ENCODE peak calls at places on chromosomes 7 and 10, in six cellular contexts. One of them, this sample, is unnamed.

GRCh38 chr10:26697922-26698608 is 564 bp downstream of the PDSS1 start:
- ATAC-seq in K562: peak
- ATAC-seq in A549: peak
- ATAC-seq in HepG2: peak
- ATAC-seq in upper lobe of left lung: peak
- ATAC-seq in GM12878: no peak
- ATAC-seq in this sample: no peak

GRCh38 chr10:47217123-47217522 is 82.9 kb upstream of the GDF10 start:
- ATAC-seq in K562: no peak
- ATAC-seq in A549: no peak
- ATAC-seq in HepG2: no peak
- ATAC-seq in upper lobe of left lung: no peak
- ATAC-seq in GM12878: no peak
- ATAC-seq in this sample: no peak

GRCh38 chr7:1545417-1546246 is 10.4 kb downstream of the TMEM184A start:
- ATAC-seq in K562: peak
- ATAC-seq in A549: peak
- ATAC-seq in HepG2: peak
- ATAC-seq in upper lobe of left lung: no peak
- ATAC-seq in GM12878: peak
- ATAC-seq in this sample: no peak

GRCh38 chr7:151019130-151019447 is 5.2 kb downstream of the ATG9B start:
- ATAC-seq in K562: no peak
- ATAC-seq in A549: no peak
- ATAC-seq in HepG2: no peak
- ATAC-seq in upper lobe of left lung: no peak
- ATAC-seq in GM12878: no peak
- ATAC-seq in this sample: no peak

GRCh38 chr7:156662269-156662668 is 21.7 kb downstream of the RNF32 start:
- ATAC-seq in K562: peak
- ATAC-seq in A549: no peak
- ATAC-seq in HepG2: no peak
- ATAC-seq in upper lobe of left lung: no peak
- ATAC-seq in GM12878: peak
- ATAC-seq in this sample: no peak

GRCh38 chr7:125611582-125611981 is 682.0 kb upstream of the POT1 start:
- ATAC-seq in K562: peak
- ATAC-seq in A549: no peak
- ATAC-seq in HepG2: no peak
- ATAC-seq in upper lobe of left lung: no peak
- ATAC-seq in GM12878: no peak
- ATAC-seq in this sample: no peak

GRCh38 chr10:4221315-4221714 is 436.3 kb upstream of the KLF6 start:
- ATAC-seq in K562: no peak
- ATAC-seq in A549: no peak
- ATAC-seq in HepG2: no peak
- ATAC-seq in upper lobe of left lung: no peak
- ATAC-seq in GM12878: no peak
- ATAC-seq in this sample: no peak

GRCh38 chr7:19558527-19558926 is 150.3 kb downstream of the POLR1F start:
- ATAC-seq in K562: no peak
- ATAC-seq in A549: no peak
- ATAC-seq in HepG2: no peak
- ATAC-seq in upper lobe of left lung: no peak
- ATAC-seq in GM12878: no peak
- ATAC-seq in this sample: no peak

GRCh38 chr7:94696981-94697670 is 41.2 kb upstream of the SGCE start:
- ATAC-seq in K562: no peak
- ATAC-seq in A549: peak
- ATAC-seq in HepG2: peak
- ATAC-seq in upper lobe of left lung: no peak
- ATAC-seq in GM12878: peak
- ATAC-seq in this sample: peak

GRCh38 chr7:47281966-47282643 is 299.8 kb downstream of the TNS3 start:
- ATAC-seq in K562: no peak
- ATAC-seq in A549: no peak
- ATAC-seq in HepG2: no peak
- ATAC-seq in upper lobe of left lung: no peak
- ATAC-seq in GM12878: no peak
- ATAC-seq in this sample: no peak

DNA sequence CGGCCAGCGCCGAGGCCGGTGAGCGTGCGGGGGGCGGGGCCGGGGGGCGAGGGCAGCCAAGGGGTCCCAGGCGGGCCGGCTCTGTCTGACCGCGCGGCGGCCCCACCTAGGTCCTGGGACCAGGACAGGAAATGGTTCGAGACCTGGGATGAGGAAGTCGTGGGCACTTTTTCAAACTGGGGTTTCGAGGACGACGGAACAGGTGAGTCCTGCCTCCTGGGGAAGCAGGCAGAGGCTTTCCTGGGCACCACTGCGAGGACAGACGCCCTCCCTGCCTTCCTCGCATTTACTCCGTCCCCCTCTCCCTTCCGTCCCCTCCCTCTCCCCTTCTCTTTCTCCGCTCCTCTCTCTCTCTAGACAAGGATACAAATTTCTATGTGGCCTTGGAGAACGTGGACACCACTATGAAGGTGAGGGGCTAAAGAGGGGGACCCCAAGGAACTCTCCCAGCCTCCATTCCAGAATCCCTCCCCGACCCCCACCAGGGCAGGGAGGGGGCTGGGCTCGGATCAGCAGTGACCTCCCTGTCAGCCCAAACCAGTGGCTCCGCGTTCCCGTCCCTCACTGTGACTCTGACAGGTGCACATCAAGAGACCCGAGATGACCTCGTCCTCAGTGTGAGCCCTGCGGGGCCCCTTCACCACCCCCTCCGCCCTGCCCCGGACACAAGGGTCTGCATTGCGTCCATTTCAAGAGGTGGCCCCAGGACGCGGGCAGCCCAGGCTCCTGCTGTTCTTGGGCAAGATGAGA is 2.6 kb upstream of the MUC12 start:
- ATAC-seq in K562: no peak
- ATAC-seq in A549: peak
- ATAC-seq in HepG2: peak
- ATAC-seq in upper lobe of left lung: no peak
- ATAC-seq in GM12878: no peak
- ATAC-seq in this sample: peak
- TF ChIP-seq POLR2A in K562: no peak
- TF ChIP-seq POLR2A in A549: no peak
- TF ChIP-seq POLR2A in HepG2: no peak
- TF ChIP-seq POLR2A in upper lobe of left lung: no peak
- TF ChIP-seq POLR2A in GM12878: no peak
- TF ChIP-seq POLR2A in this sample: no peak

GRCh38 chr7:139734395-139734794 is 43.4 kb downstream of the HIPK2 start:
- ATAC-seq in K562: no peak
- ATAC-seq in A549: peak
- ATAC-seq in HepG2: no peak
- ATAC-seq in upper lobe of left lung: no peak
- ATAC-seq in GM12878: no peak
- ATAC-seq in this sample: peak

GRCh38 chr7:139730746-139731612 is 46.8 kb downstream of the HIPK2 start:
- ATAC-seq in K562: no peak
- ATAC-seq in A549: peak
- ATAC-seq in HepG2: no peak
- ATAC-seq in upper lobe of left lung: peak
- ATAC-seq in GM12878: peak
- ATAC-seq in this sample: no peak

GRCh38 chr7:139733751-139734150 is 44.0 kb downstream of the HIPK2 start:
- ATAC-seq in K562: no peak
- ATAC-seq in A549: no peak
- ATAC-seq in HepG2: no peak
- ATAC-seq in upper lobe of left lung: no peak
- ATAC-seq in GM12878: no peak
- ATAC-seq in this sample: no peak

GRCh38 chr7:139732471-139733167 is 45.2 kb downstream of the HIPK2 start:
- ATAC-seq in K562: no peak
- ATAC-seq in A549: no peak
- ATAC-seq in HepG2: no peak
- ATAC-seq in upper lobe of left lung: no peak
- ATAC-seq in GM12878: no peak
- ATAC-seq in this sample: peak

GRCh38 chr7:139731802-139732470 is 45.9 kb downstream of the HIPK2 start:
- ATAC-seq in K562: no peak
- ATAC-seq in A549: peak
- ATAC-seq in HepG2: peak
- ATAC-seq in upper lobe of left lung: peak
- ATAC-seq in GM12878: no peak
- ATAC-seq in this sample: peak
- TF ChIP-seq EP300 in K562: no peak
- TF ChIP-seq EP300 in A549: peak
- TF ChIP-seq EP300 in HepG2: no peak
- TF ChIP-seq EP300 in upper lobe of left lung: peak
- TF ChIP-seq EP300 in GM12878: no peak
- TF ChIP-seq EP300 in this sample: no peak

DNA sequence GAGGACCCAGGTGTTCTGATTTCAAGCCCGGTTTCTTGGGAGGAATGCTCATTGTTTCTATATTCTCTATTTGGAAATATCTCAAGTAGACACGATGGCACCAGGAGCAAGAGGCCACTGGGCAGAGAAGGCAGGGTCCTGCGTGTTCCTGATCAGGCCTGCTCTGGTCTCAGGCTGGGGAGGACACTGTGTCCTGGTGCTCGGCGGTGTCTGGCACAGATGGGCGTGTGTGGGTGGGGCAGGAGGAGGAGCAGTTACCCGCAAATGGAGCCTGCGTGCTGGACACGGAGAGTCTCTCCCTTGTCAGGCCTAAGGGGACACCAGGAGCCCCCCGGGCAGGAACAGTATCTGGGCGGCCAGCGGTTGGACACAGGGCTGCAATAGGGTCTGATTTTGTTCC is 25.9 kb upstream of the GOLGA7B start:
- ATAC-seq in K562: peak
- ATAC-seq in A549: no peak
- ATAC-seq in HepG2: peak
- ATAC-seq in upper lobe of left lung: no peak
- ATAC-seq in GM12878: no peak
- ATAC-seq in this sample: no peak
- TF ChIP-seq POLR2A in K562: no peak
- TF ChIP-seq POLR2A in A549: no peak
- TF ChIP-seq POLR2A in HepG2: no peak
- TF ChIP-seq POLR2A in upper lobe of left lung: no peak
- TF ChIP-seq POLR2A in GM12878: no peak
- TF ChIP-seq POLR2A in this sample: no peak

GRCh38 chr7:110418651-110419270 is 672.2 kb upstream of the LRRN3 start:
- ATAC-seq in K562: no peak
- ATAC-seq in A549: no peak
- ATAC-seq in HepG2: no peak
- ATAC-seq in upper lobe of left lung: no peak
- ATAC-seq in GM12878: no peak
- ATAC-seq in this sample: no peak
- TF ChIP-seq EP300 in K562: no peak
- TF ChIP-seq EP300 in A549: no peak
- TF ChIP-seq EP300 in HepG2: no peak
- TF ChIP-seq EP300 in upper lobe of left lung: no peak
- TF ChIP-seq EP300 in GM12878: no peak
- TF ChIP-seq EP300 in this sample: no peak

GRCh38 chr7:87876040-87876758 is at the start of the genes DBF4 and SLC25A40:
- ATAC-seq in K562: peak
- ATAC-seq in A549: peak
- ATAC-seq in HepG2: peak
- ATAC-seq in upper lobe of left lung: peak
- ATAC-seq in GM12878: peak
- ATAC-seq in this sample: peak
- TF ChIP-seq POLR2A in K562: peak
- TF ChIP-seq POLR2A in A549: peak
- TF ChIP-seq POLR2A in HepG2: peak
- TF ChIP-seq POLR2A in upper lobe of left lung: no peak
- TF ChIP-seq POLR2A in GM12878: peak
- TF ChIP-seq POLR2A in this sample: peak

GRCh38 chr10:73576178-73576889 is 14.8 kb downstream of the USP54 start:
- ATAC-seq in K562: no peak
- ATAC-seq in A549: peak
- ATAC-seq in HepG2: no peak
- ATAC-seq in upper lobe of left lung: peak
- ATAC-seq in GM12878: peak
- ATAC-seq in this sample: peak
- TF ChIP-seq EP300 in K562: no peak
- TF ChIP-seq EP300 in A549: no peak
- TF ChIP-seq EP300 in HepG2: no peak
- TF ChIP-seq EP300 in upper lobe of left lung: peak
- TF ChIP-seq EP300 in GM12878: no peak
- TF ChIP-seq EP300 in this sample: peak

DNA sequence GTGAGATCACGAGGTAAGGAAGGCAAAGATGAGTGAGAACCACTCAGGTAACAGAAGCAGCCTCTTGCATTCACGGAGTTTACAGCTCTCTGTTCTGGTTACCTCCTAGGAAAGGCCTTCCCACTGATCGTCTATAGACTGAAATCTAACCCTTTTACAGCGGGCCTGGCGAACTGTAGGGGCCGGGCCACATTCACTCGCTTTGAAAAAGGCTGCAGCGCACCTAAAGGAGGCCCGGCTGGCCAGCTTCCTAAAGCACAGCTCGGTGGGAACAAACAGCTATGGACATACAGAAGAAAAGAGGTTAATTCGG is 565 bp downstream of the ATP5MK start:
- ATAC-seq in K562: peak
- ATAC-seq in A549: peak
- ATAC-seq in HepG2: peak
- ATAC-seq in upper lobe of left lung: peak
- ATAC-seq in GM12878: peak
- ATAC-seq in this sample: no peak
- TF ChIP-seq POLR2A in K562: no peak
- TF ChIP-seq POLR2A in A549: no peak
- TF ChIP-seq POLR2A in HepG2: no peak
- TF ChIP-seq POLR2A in upper lobe of left lung: no peak
- TF ChIP-seq POLR2A in GM12878: no peak
- TF ChIP-seq POLR2A in this sample: no peak

DNA sequence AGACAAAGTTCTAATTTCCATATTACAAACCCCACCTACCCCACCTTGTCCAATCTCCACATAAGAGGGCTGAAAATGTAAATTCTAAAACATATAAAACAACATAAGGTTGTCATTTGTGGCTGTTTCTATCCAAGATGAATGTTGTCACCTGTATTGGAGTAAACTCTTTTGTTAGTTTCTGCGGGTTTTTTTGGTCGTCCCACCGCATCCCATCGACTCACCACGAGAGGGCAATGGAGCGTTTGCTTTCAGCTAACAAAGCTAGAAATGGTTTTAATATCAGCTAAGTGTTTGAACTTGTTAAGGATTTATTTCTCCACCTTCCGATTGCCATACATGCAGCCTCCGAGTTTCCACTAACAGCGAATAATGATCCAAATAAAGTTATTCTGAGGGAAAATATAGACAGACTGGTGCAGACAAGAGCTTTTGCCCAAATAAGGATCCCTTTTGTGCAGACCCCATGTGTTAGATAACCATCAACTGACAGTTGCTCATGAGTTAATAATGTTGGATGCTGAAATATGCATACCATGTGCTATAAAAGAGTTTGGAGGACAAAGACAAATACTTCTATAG is 137.2 kb downstream of the ARID5B start:
- ATAC-seq in K562: peak
- ATAC-seq in A549: peak
- ATAC-seq in HepG2: peak
- ATAC-seq in upper lobe of left lung: peak
- ATAC-seq in GM12878: peak
- ATAC-seq in this sample: peak
- TF ChIP-seq EP300 in K562: no peak
- TF ChIP-seq EP300 in A549: no peak
- TF ChIP-seq EP300 in HepG2: no peak
- TF ChIP-seq EP300 in upper lobe of left lung: no peak
- TF ChIP-seq EP300 in GM12878: no peak
- TF ChIP-seq EP300 in this sample: no peak

GRCh38 chr7:98420966-98421612 is 20.2 kb upstream of the BAIAP2L1 start:
- ATAC-seq in K562: peak
- ATAC-seq in A549: peak
- ATAC-seq in HepG2: peak
- ATAC-seq in upper lobe of left lung: peak
- ATAC-seq in GM12878: peak
- ATAC-seq in this sample: no peak
- TF ChIP-seq POLR2A in K562: no peak
- TF ChIP-seq POLR2A in A549: no peak
- TF ChIP-seq POLR2A in HepG2: no peak
- TF ChIP-seq POLR2A in upper lobe of left lung: no peak
- TF ChIP-seq POLR2A in GM12878: no peak
- TF ChIP-seq POLR2A in this sample: no peak

GRCh38 chr10:101888251-101888949 is 44.8 kb upstream of the KCNIP2 start:
- ATAC-seq in K562: no peak
- ATAC-seq in A549: no peak
- ATAC-seq in HepG2: no peak
- ATAC-seq in upper lobe of left lung: no peak
- ATAC-seq in GM12878: peak
- ATAC-seq in this sample: no peak
- TF ChIP-seq EP300 in K562: no peak
- TF ChIP-seq EP300 in A549: no peak
- TF ChIP-seq EP300 in HepG2: no peak
- TF ChIP-seq EP300 in upper lobe of left lung: no peak
- TF ChIP-seq EP300 in GM12878: peak
- TF ChIP-seq EP300 in this sample: no peak

This sample was measured in gastroesophageal sphincter.